ENCODE peak calls at places on chromosomes 13 and 19, in eight cellular contexts. S is stimulated activated CD8-positive, alpha-beta memory T cell treated with anti-CD3 and anti-CD28 coated beads, Interleukin-15, amount 100 ng/mL, for 4 hours; Y is GDM1; D is activated CD8-positive, alpha-beta T cell treated with anti-CD3 and anti-CD28 coated beads, Interleukin-2, amount 10 ng/mL, durations not matched to agents 7 days and 5 days; C is cardiac fibroblast; Q is tibial nerve; X is endothelial cell; V is mammary epithelial cell. G is an unnamed sample.

GRCh38 chr13:78497702-78498319 is 105.5 kb downstream of the POU4F1 start:
- DNase-seq in S (no peak), Y (peak; percentile 54), D (no peak), C (no peak), Q (no peak), X (no peak), V (no peak), G (no peak)

GRCh38 chr13:99264053-99264452 is 5.9 kb upstream of the GPR18 start:
- DNase-seq in S (no peak), Y (peak; percentile 76), D (no peak), C (no peak), Q (no peak), X (no peak), V (no peak), G (no peak)

GRCh38 chr19:18807861-18808331 is 16.8 kb upstream of the COMP start:
- DNase-seq in S (no peak), Y (no peak), D (no peak), C (no peak), Q (no peak), X (no peak), V (no peak), G (no peak)

GRCh38 chr19:48683349-48683748 is 10.5 kb upstream of the NTN5 start:
- DNase-seq in S (no peak), Y (no peak), D (peak; percentile 24), C (peak; percentile 68), Q (no peak), X (no peak), V (no peak), G (peak; percentile 65)

GRCh38 chr13:85974604-85975366 is 175.6 kb upstream of the SLITRK6 start:
- DNase-seq in S (no peak), Y (no peak), D (no peak), C (peak; percentile 11), Q (no peak), X (no peak), V (peak; percentile 4), G (peak; percentile 66)

GRCh38 chr19:49114630-49115363 is 627 bp downstream of the LIN7B start:
- DNase-seq in S (no peak), Y (no peak), D (peak; percentile 61), C (peak; percentile 39), Q (no peak), X (peak; percentile 56), V (peak; percentile 20), G (peak; percentile 66)

GRCh38 chr13:37878496-37878895 is 8.9 kb upstream of the TRPC4 start:
- DNase-seq in S (no peak), Y (no peak), D (no peak), C (peak; percentile 39), Q (no peak), X (no peak), V (no peak), G (peak; percentile 65)

GRCh38 chr19:46840157-46840942 is 10.3 kb downstream of the AP2S1 start:
- DNase-seq in S (no peak), Y (peak; percentile 19), D (peak; percentile 64), C (peak; percentile 79), Q (no peak), X (peak; percentile 49), V (peak; percentile 49), G (peak; percentile 80)

GRCh38 chr19:30667746-30668145 is 295.6 kb downstream of the ZNF536 start:
- DNase-seq in S (no peak), Y (no peak), D (no peak), C (no peak), Q (no peak), X (no peak), V (no peak), G (no peak)

GRCh38 chr19:35194022-35194984 is 34.2 kb downstream of the FAM187B start:
- DNase-seq in S (no peak), Y (no peak), D (peak; percentile 17), C (no peak), Q (no peak), X (no peak), V (no peak), G (no peak)

GRCh38 chr13:27125357-27126282 is 46.0 kb downstream of the USP12 start:
- DNase-seq in S (no peak), Y (no peak), D (no peak), C (no peak), Q (no peak), X (no peak), V (peak; percentile 35), G (peak; percentile 60)

GRCh38 chr19:17865364-17866311 is 5.9 kb downstream of the RPL18A start:
- DNase-seq in S (no peak), Y (no peak), D (no peak), C (peak; percentile 27), Q (no peak), X (no peak), V (peak; percentile 45), G (no peak)

GRCh38 chr13:108269601-108270328 is at the start of gene TNFSF13B:
- DNase-seq in S (peak; percentile 7), Y (peak; percentile 14), D (peak; percentile 57), C (peak; percentile 54), Q (no peak), X (peak; percentile 12), V (peak; percentile 10), G (peak; percentile 61)

GRCh38 chr19:58468216-58468839 is 1.4 kb downstream of the ZNF324 start:
- DNase-seq in S (no peak), Y (no peak), D (no peak), C (no peak), Q (no peak), X (no peak), V (peak; percentile 54), G (peak; percentile 39)

GRCh38 chr19:1531587-1531986 is 7.7 kb downstream of the PLK5 start:
- DNase-seq in S (no peak), Y (no peak), D (no peak), C (no peak), Q (no peak), X (no peak), V (no peak), G (no peak)

GRCh38 chr19:40271706-40272105 is 13.4 kb downstream of the AKT2 start:
- DNase-seq in S (no peak), Y (no peak), D (no peak), C (no peak), Q (no peak), X (no peak), V (no peak), G (peak; percentile 37)

GRCh38 chr13:110711778-110712070 is 1.8 kb upstream of the ING1 start:
- DNase-seq in S (no peak), Y (no peak), D (no peak), C (peak; percentile 32), Q (no peak), X (no peak), V (no peak), G (no peak)

GRCh38 chr13:35378939-35379338 is 97.5 kb downstream of the MAB21L1 start:
- DNase-seq in S (no peak), Y (no peak), D (no peak), C (peak; percentile 29), Q (no peak), X (no peak), V (no peak), G (peak; percentile 30)

GRCh38 chr13:41352935-41353801 is 42.1 kb downstream of the NAA16 start:
- DNase-seq in S (no peak), Y (no peak), D (peak; percentile 67), C (peak; percentile 90), Q (no peak), X (peak; percentile 19), V (peak; percentile 56), G (peak; percentile 73)

GRCh38 chr19:4380254-4380727 is 20.1 kb downstream of the SH3GL1 start:
- DNase-seq in S (no peak), Y (no peak), D (peak; percentile 80), C (no peak), Q (no peak), X (no peak), V (peak; percentile 65), G (no peak)

GRCh38 chr19:11279505-11280236 is 16.3 kb upstream of the TSPAN16 start:
- DNase-seq in S (no peak), Y (peak; percentile 88), D (peak; percentile 86), C (peak; percentile 77), Q (no peak), X (no peak), V (no peak), G (no peak)

GRCh38 chr13:75372923-75373841 is 108.8 kb downstream of the TBC1D4 start:
- DNase-seq in S (no peak), Y (no peak), D (no peak), C (peak; percentile 33), Q (no peak), X (no peak), V (no peak), G (no peak)

GRCh38 chr13:64371045-64371444 is 2859.1 kb downstream of the PCDH9 start:
- DNase-seq in S (no peak), Y (no peak), D (no peak), C (peak; percentile 43), Q (no peak), X (no peak), V (peak; percentile 44), G (peak; percentile 15)

GRCh38 chr19:31272707-31273106 is 76.5 kb downstream of the TSHZ3 start:
- DNase-seq in S (no peak), Y (no peak), D (no peak), C (no peak), Q (no peak), X (no peak), V (no peak), G (no peak)

GRCh38 chr13:112658807-112659206 is 31.0 kb upstream of the ATP11A start:
- DNase-seq in S (no peak), Y (no peak), D (no peak), C (no peak), Q (no peak), X (no peak), V (no peak), G (peak; percentile 14)

GRCh38 chr13:39945226-39945625 is 289.8 kb downstream of the COG6 start:
- DNase-seq in S (no peak), Y (no peak), D (no peak), C (no peak), Q (no peak), X (no peak), V (no peak), G (no peak)

GRCh38 chr13:99231726-99232125 is 26.5 kb downstream of the GPR18 start:
- DNase-seq in S (no peak), Y (peak; percentile 59), D (no peak), C (no peak), Q (no peak), X (no peak), V (no peak), G (no peak)

GRCh38 chr13:48412881-48413351 is at the start of gene LPAR6:
- DNase-seq in S (no peak), Y (no peak), D (peak; percentile 35), C (peak; percentile 86), Q (no peak), X (peak; percentile 14), V (peak; percentile 62), G (peak; percentile 88)

GRCh38 chr13:20121154-20121515 is 39.7 kb downstream of the GJA3 start:
- DNase-seq in S (no peak), Y (peak; percentile 23), D (no peak), C (no peak), Q (no peak), X (no peak), V (no peak), G (peak; percentile 24)

GRCh38 chr13:32737111-32737571 is 150.9 kb downstream of the PDS5B start:
- DNase-seq in S (no peak), Y (no peak), D (no peak), C (peak; percentile 51), Q (no peak), X (no peak), V (no peak), G (peak; percentile 31)

GRCh38 chr13:78689011-78689410 is 30.1 kb upstream of the OBI1 start:
- DNase-seq in S (no peak), Y (no peak), D (no peak), C (no peak), Q (no peak), X (no peak), V (no peak), G (peak; percentile 10)

GRCh38 chr13:25901460-25902376 is 150.1 kb downstream of the SHISA2 start:
- DNase-seq in S (no peak), Y (no peak), D (peak; percentile 58), C (peak; percentile 73), Q (no peak), X (no peak), V (peak; percentile 96), G (peak; percentile 96)

GRCh38 chr19:38932425-38933179 is 1.9 kb downstream of the MRPS12 start:
- DNase-seq in S (no peak), Y (peak; percentile 7), D (peak; percentile 58), C (peak; percentile 64), Q (no peak), X (no peak), V (no peak), G (peak; percentile 69)

GRCh38 chr19:1511318-1511988 is 1.4 kb downstream of the ADAMTSL5 start:
- DNase-seq in S (no peak), Y (no peak), D (no peak), C (no peak), Q (no peak), X (no peak), V (no peak), G (no peak)

G was measured in choroid plexus epithelial cell.